ENCODE peak calls at places on chromosomes 5 and 9, in five cellular contexts. One of them, this sample, is unnamed.

GRCh38 chr9:70449461-70449860 is 35.0 kb upstream of the KLF9 start:
- DNase-seq in stomach: no peak
- DNase-seq in H54: no peak
- DNase-seq in amniotic stem cell: no peak
- DNase-seq in activated T-helper 1 cell treated with anti-CD3 and anti-CD28 coated beads, Interleukin-2, amount 50 U/mL, for 16 hours: no peak
- DNase-seq in this sample: no peak

GRCh38 chr5:35363387-35363965 is 133.2 kb upstream of the PRLR start:
- DNase-seq in H54: no peak
- DNase-seq in activated T-helper 1 cell treated with anti-CD3 and anti-CD28 coated beads, Interleukin-2, amount 50 U/mL, for 16 hours: no peak
- DNase-seq in amniotic stem cell: no peak
- DNase-seq in stomach: no peak
- DNase-seq in this sample: no peak

GRCh38 chr5:116898917-116899316 is 324.3 kb upstream of the SEMA6A start:
- DNase-seq in activated T-helper 1 cell treated with anti-CD3 and anti-CD28 coated beads, Interleukin-2, amount 50 U/mL, for 16 hours: no peak
- DNase-seq in amniotic stem cell: no peak
- DNase-seq in stomach: no peak
- DNase-seq in H54: no peak
- DNase-seq in this sample: no peak

GRCh38 chr5:42929871-42930270 is 110.2 kb downstream of the ANXA2R start:
- DNase-seq in activated T-helper 1 cell treated with anti-CD3 and anti-CD28 coated beads, Interleukin-2, amount 50 U/mL, for 16 hours: no peak
- DNase-seq in amniotic stem cell: no peak
- DNase-seq in stomach: no peak
- DNase-seq in H54: no peak
- DNase-seq in this sample: no peak

GRCh38 chr9:136769710-136770191 is 5.4 kb upstream of the LCN15 start:
- DNase-seq in amniotic stem cell: no peak
- DNase-seq in stomach: no peak
- DNase-seq in H54: peak
- DNase-seq in activated T-helper 1 cell treated with anti-CD3 and anti-CD28 coated beads, Interleukin-2, amount 50 U/mL, for 16 hours: no peak
- DNase-seq in this sample: no peak

GRCh38 chr9:126326228-126327015 is at the start of gene MVB12B:
- DNase-seq in activated T-helper 1 cell treated with anti-CD3 and anti-CD28 coated beads, Interleukin-2, amount 50 U/mL, for 16 hours: peak
- DNase-seq in H54: peak
- DNase-seq in amniotic stem cell: no peak
- DNase-seq in stomach: peak
- DNase-seq in this sample: peak

GRCh38 chr9:115118471-115119156 is 657 bp upstream of the TNC start:
- DNase-seq in stomach: peak
- DNase-seq in amniotic stem cell: peak
- DNase-seq in activated T-helper 1 cell treated with anti-CD3 and anti-CD28 coated beads, Interleukin-2, amount 50 U/mL, for 16 hours: no peak
- DNase-seq in H54: peak
- DNase-seq in this sample: peak

GRCh38 chr9:87716141-87716540 is 9.8 kb upstream of the CTSL start:
- DNase-seq in H54: no peak
- DNase-seq in activated T-helper 1 cell treated with anti-CD3 and anti-CD28 coated beads, Interleukin-2, amount 50 U/mL, for 16 hours: no peak
- DNase-seq in amniotic stem cell: no peak
- DNase-seq in stomach: no peak
- DNase-seq in this sample: no peak

GRCh38 chr9:124257865-124258764 is at the start of gene NEK6:
- DNase-seq in H54: peak
- DNase-seq in activated T-helper 1 cell treated with anti-CD3 and anti-CD28 coated beads, Interleukin-2, amount 50 U/mL, for 16 hours: no peak
- DNase-seq in amniotic stem cell: peak
- DNase-seq in stomach: peak
- DNase-seq in this sample: peak

GRCh38 chr9:95952471-95952870 is 77.0 kb downstream of the ERCC6L2 start:
- DNase-seq in H54: no peak
- DNase-seq in stomach: no peak
- DNase-seq in activated T-helper 1 cell treated with anti-CD3 and anti-CD28 coated beads, Interleukin-2, amount 50 U/mL, for 16 hours: no peak
- DNase-seq in amniotic stem cell: no peak
- DNase-seq in this sample: no peak

GRCh38 chr5:136174021-136174659 is 18.8 kb downstream of the SMIM32 start:
- DNase-seq in activated T-helper 1 cell treated with anti-CD3 and anti-CD28 coated beads, Interleukin-2, amount 50 U/mL, for 16 hours: no peak
- DNase-seq in amniotic stem cell: no peak
- DNase-seq in H54: no peak
- DNase-seq in stomach: no peak
- DNase-seq in this sample: peak

GRCh38 chr9:16442622-16443021 is 427.8 kb downstream of the BNC2 start:
- DNase-seq in amniotic stem cell: no peak
- DNase-seq in H54: no peak
- DNase-seq in activated T-helper 1 cell treated with anti-CD3 and anti-CD28 coated beads, Interleukin-2, amount 50 U/mL, for 16 hours: no peak
- DNase-seq in stomach: no peak
- DNase-seq in this sample: peak

GRCh38 chr9:70049236-70049635 is 5.6 kb downstream of the MAMDC2 start:
- DNase-seq in amniotic stem cell: peak
- DNase-seq in stomach: peak
- DNase-seq in H54: peak
- DNase-seq in activated T-helper 1 cell treated with anti-CD3 and anti-CD28 coated beads, Interleukin-2, amount 50 U/mL, for 16 hours: no peak
- DNase-seq in this sample: peak

GRCh38 chr9:11702529-11702928 is 990.7 kb upstream of the TYRP1 start:
- DNase-seq in amniotic stem cell: no peak
- DNase-seq in stomach: no peak
- DNase-seq in H54: no peak
- DNase-seq in activated T-helper 1 cell treated with anti-CD3 and anti-CD28 coated beads, Interleukin-2, amount 50 U/mL, for 16 hours: no peak
- DNase-seq in this sample: peak

GRCh38 chr9:127555830-127556820 is 56.0 kb upstream of the STXBP1 start:
- DNase-seq in stomach: peak
- DNase-seq in amniotic stem cell: peak
- DNase-seq in H54: peak
- DNase-seq in activated T-helper 1 cell treated with anti-CD3 and anti-CD28 coated beads, Interleukin-2, amount 50 U/mL, for 16 hours: no peak
- DNase-seq in this sample: peak

GRCh38 chr5:33275921-33276705 is 164.7 kb upstream of the TARS1 start:
- DNase-seq in amniotic stem cell: no peak
- DNase-seq in stomach: no peak
- DNase-seq in activated T-helper 1 cell treated with anti-CD3 and anti-CD28 coated beads, Interleukin-2, amount 50 U/mL, for 16 hours: no peak
- DNase-seq in H54: no peak
- DNase-seq in this sample: no peak

GRCh38 chr9:134205636-134206316 is 41.4 kb upstream of the RNU6ATAC start:
- DNase-seq in stomach: no peak
- DNase-seq in amniotic stem cell: no peak
- DNase-seq in activated T-helper 1 cell treated with anti-CD3 and anti-CD28 coated beads, Interleukin-2, amount 50 U/mL, for 16 hours: no peak
- DNase-seq in H54: no peak
- DNase-seq in this sample: peak

GRCh38 chr9:135329571-135330306 is 149.8 kb upstream of the PPP1R26 start:
- DNase-seq in amniotic stem cell: no peak
- DNase-seq in activated T-helper 1 cell treated with anti-CD3 and anti-CD28 coated beads, Interleukin-2, amount 50 U/mL, for 16 hours: no peak
- DNase-seq in H54: no peak
- DNase-seq in stomach: no peak
- DNase-seq in this sample: no peak

GRCh38 chr5:169301386-169301930 is 519 bp upstream of the SLIT3 start:
- DNase-seq in stomach: no peak
- DNase-seq in amniotic stem cell: no peak
- DNase-seq in activated T-helper 1 cell treated with anti-CD3 and anti-CD28 coated beads, Interleukin-2, amount 50 U/mL, for 16 hours: no peak
- DNase-seq in H54: no peak
- DNase-seq in this sample: peak

GRCh38 chr9:129944501-129945116 is 98.4 kb downstream of the FNBP1 start:
- DNase-seq in activated T-helper 1 cell treated with anti-CD3 and anti-CD28 coated beads, Interleukin-2, amount 50 U/mL, for 16 hours: no peak
- DNase-seq in amniotic stem cell: no peak
- DNase-seq in stomach: no peak
- DNase-seq in H54: no peak
- DNase-seq in this sample: no peak

GRCh38 chr9:86282077-86282978 is at the start of gene ISCA1:
- DNase-seq in activated T-helper 1 cell treated with anti-CD3 and anti-CD28 coated beads, Interleukin-2, amount 50 U/mL, for 16 hours: peak
- DNase-seq in H54: peak
- DNase-seq in stomach: peak
- DNase-seq in amniotic stem cell: peak
- DNase-seq in this sample: peak

GRCh38 chr9:69976165-69976564 is 67.5 kb upstream of the MAMDC2 start:
- DNase-seq in H54: peak
- DNase-seq in amniotic stem cell: peak
- DNase-seq in stomach: no peak
- DNase-seq in activated T-helper 1 cell treated with anti-CD3 and anti-CD28 coated beads, Interleukin-2, amount 50 U/mL, for 16 hours: no peak
- DNase-seq in this sample: peak

GRCh38 chr5:82802954-82803353 is 274.2 kb downstream of the TMEM167A start:
- DNase-seq in amniotic stem cell: no peak
- DNase-seq in H54: no peak
- DNase-seq in stomach: no peak
- DNase-seq in activated T-helper 1 cell treated with anti-CD3 and anti-CD28 coated beads, Interleukin-2, amount 50 U/mL, for 16 hours: no peak
- DNase-seq in this sample: no peak

GRCh38 chr5:36161317-36161716 is 9.4 kb downstream of the SKP2 start:
- DNase-seq in stomach: no peak
- DNase-seq in amniotic stem cell: no peak
- DNase-seq in activated T-helper 1 cell treated with anti-CD3 and anti-CD28 coated beads, Interleukin-2, amount 50 U/mL, for 16 hours: no peak
- DNase-seq in H54: no peak
- DNase-seq in this sample: no peak

GRCh38 chr5:64569880-64570279 is 64.1 kb downstream of the RGS7BP start:
- DNase-seq in H54: no peak
- DNase-seq in amniotic stem cell: no peak
- DNase-seq in activated T-helper 1 cell treated with anti-CD3 and anti-CD28 coated beads, Interleukin-2, amount 50 U/mL, for 16 hours: no peak
- DNase-seq in stomach: no peak
- DNase-seq in this sample: no peak

GRCh38 chr5:4640793-4641192 is 499.3 kb upstream of the ADAMTS16 start:
- DNase-seq in activated T-helper 1 cell treated with anti-CD3 and anti-CD28 coated beads, Interleukin-2, amount 50 U/mL, for 16 hours: no peak
- DNase-seq in stomach: no peak
- DNase-seq in amniotic stem cell: no peak
- DNase-seq in H54: peak
- DNase-seq in this sample: no peak

GRCh38 chr5:176535101-176535654 is 2.0 kb downstream of the RNF44 start:
- DNase-seq in activated T-helper 1 cell treated with anti-CD3 and anti-CD28 coated beads, Interleukin-2, amount 50 U/mL, for 16 hours: no peak
- DNase-seq in H54: no peak
- DNase-seq in stomach: no peak
- DNase-seq in amniotic stem cell: no peak
- DNase-seq in this sample: no peak

GRCh38 chr9:81150016-81150625 is 539.2 kb downstream of the TLE1 start:
- DNase-seq in activated T-helper 1 cell treated with anti-CD3 and anti-CD28 coated beads, Interleukin-2, amount 50 U/mL, for 16 hours: no peak
- DNase-seq in H54: no peak
- DNase-seq in stomach: no peak
- DNase-seq in amniotic stem cell: no peak
- DNase-seq in this sample: no peak

GRCh38 chr5:65809817-65810531 is 88.0 kb downstream of the NLN start:
- DNase-seq in activated T-helper 1 cell treated with anti-CD3 and anti-CD28 coated beads, Interleukin-2, amount 50 U/mL, for 16 hours: no peak
- DNase-seq in stomach: peak
- DNase-seq in amniotic stem cell: no peak
- DNase-seq in H54: no peak
- DNase-seq in this sample: peak

GRCh38 chr9:128724744-128725211 is 851 bp upstream of the ZDHHC12 start:
- DNase-seq in amniotic stem cell: peak
- DNase-seq in activated T-helper 1 cell treated with anti-CD3 and anti-CD28 coated beads, Interleukin-2, amount 50 U/mL, for 16 hours: no peak
- DNase-seq in H54: peak
- DNase-seq in stomach: peak
- DNase-seq in this sample: peak

GRCh38 chr5:4233671-4234070 is 638.0 kb downstream of the IRX1 start:
- DNase-seq in activated T-helper 1 cell treated with anti-CD3 and anti-CD28 coated beads, Interleukin-2, amount 50 U/mL, for 16 hours: no peak
- DNase-seq in amniotic stem cell: no peak
- DNase-seq in H54: no peak
- DNase-seq in stomach: no peak
- DNase-seq in this sample: no peak